ENCODE peak calls at places on chromosomes 12 and 14, in nine cellular contexts. Y is T-helper 2 cell; X is OCI-LY7; I is colonic mucosa; F is GM12864; P is MM.1S; E is heart left ventricle; V is activated naive CD4-positive, alpha-beta T cell treated with anti-CD3 and anti-CD28 coated beads, Interleukin-2, amount 50 U/mL, for 16 hours; H is testis. R is an unnamed sample.

GRCh38 chr14:67343601-67344230 is 15.9 kb downstream of the ATP6V1D start:
- DNase-seq in Y (no peak), X (no peak), I (no peak), F (no peak), P (no peak), E (no peak), V (no peak), H (no peak), R (no peak)

GRCh38 chr12:39329015-39329414 is 113.9 kb downstream of the KIF21A start:
- DNase-seq in Y (no peak), X (no peak), I (no peak), F (no peak), P (no peak), E (no peak), V (no peak), H (no peak), R (no peak)

GRCh38 chr14:61502459-61503093 is 181.2 kb downstream of the PRKCH start:
- DNase-seq in Y (peak), X (peak), I (no peak), F (no peak), P (no peak), E (no peak), V (no peak), H (no peak), R (no peak)

GRCh38 chr14:24861083-24861630 is 188.8 kb downstream of the STXBP6 start:
- DNase-seq in Y (no peak), X (no peak), I (no peak), F (no peak), P (no peak), E (no peak), V (no peak), H (no peak), R (no peak)

GRCh38 chr12:48970702-48971334 is 717 bp downstream of the WNT10B start:
- DNase-seq in Y (no peak), X (no peak), I (no peak), F (no peak), P (no peak), E (no peak), V (no peak), H (no peak), R (no peak)

GRCh38 chr12:40107098-40107802 is 1.4 kb upstream of the SLC2A13 start:
- DNase-seq in Y (peak), X (peak), I (peak), F (peak), P (peak), E (peak), V (peak), H (peak), R (peak)

GRCh38 chr14:59273737-59274136 is 85.3 kb downstream of the DAAM1 start:
- DNase-seq in Y (no peak), X (no peak), I (no peak), F (no peak), P (no peak), E (no peak), V (no peak), H (no peak), R (no peak)

GRCh38 chr14:55813635-55814034 is 233.6 kb downstream of the KTN1 start:
- DNase-seq in Y (no peak), X (no peak), I (no peak), F (no peak), P (no peak), E (no peak), V (no peak), H (no peak), R (no peak)

GRCh38 chr14:36229262-36229661 is 52.7 kb upstream of the PTCSC3 start:
- DNase-seq in Y (no peak), X (no peak), I (no peak), F (no peak), P (no peak), E (no peak), V (no peak), H (no peak), R (no peak)

GRCh38 chr12:77116277-77116676 is 50.9 kb upstream of the E2F7 start:
- DNase-seq in Y (no peak), X (no peak), I (no peak), F (no peak), P (no peak), E (no peak), V (no peak), H (no peak), R (no peak)

GRCh38 chr12:124804011-124804621 is 59.5 kb downstream of the SCARB1 start:
- DNase-seq in Y (no peak), X (no peak), I (no peak), F (no peak), P (no peak), E (no peak), V (no peak), H (peak), R (no peak)

GRCh38 chr14:75864352-75864751 is 117.4 kb downstream of the TGFB3 start:
- DNase-seq in Y (no peak), X (no peak), I (no peak), F (no peak), P (no peak), E (no peak), V (no peak), H (no peak), R (no peak)

GRCh38 chr14:96670391-96670790 is 126.8 kb upstream of the VRK1 start:
- DNase-seq in Y (no peak), X (no peak), I (no peak), F (no peak), P (no peak), E (no peak), V (no peak), H (no peak), R (no peak)

GRCh38 chr14:22200977-22201605 is 387.9 kb downstream of the DAD1 start:
- DNase-seq in Y (peak), X (peak), I (no peak), F (peak), P (peak), E (no peak), V (no peak), H (peak), R (no peak)

GRCh38 chr12:117280019-117280680 is 81.3 kb downstream of the NOS1 start:
- DNase-seq in Y (no peak), X (no peak), I (no peak), F (no peak), P (no peak), E (no peak), V (no peak), H (no peak), R (no peak)

GRCh38 chr12:62215506-62215905 is 44.7 kb upstream of the USP15 start:
- DNase-seq in Y (no peak), X (no peak), I (no peak), F (no peak), P (no peak), E (no peak), V (no peak), H (no peak), R (no peak)

GRCh38 chr14:105013150-105013787 is 7.6 kb downstream of the CDCA4 start:
- DNase-seq in Y (no peak), X (peak), I (no peak), F (no peak), P (no peak), E (peak), V (no peak), H (no peak), R (no peak)

GRCh38 chr12:75101805-75102204 is 107.8 kb downstream of the KCNC2 start:
- DNase-seq in Y (no peak), X (no peak), I (no peak), F (no peak), P (no peak), E (no peak), V (no peak), H (no peak), R (no peak)

R was measured in Right ventricle myocardium superior.